ENCODE peak calls at places on chromosome 3, in nine cellular contexts. Q is stomach, Y is A549, E is ovary, O is suprapubic skin, N is K562, C is GM12878, D is esophagus muscularis mucosa, J is sigmoid colon. Z is an unnamed sample.

GRCh38 chr3:38616111-38616510 is 33.4 kb downstream of the SCN5A start:
- DNase-seq in E (no peak), D (no peak), C (no peak), J (no peak), Y (no peak), N (no peak), O (no peak), Q (no peak), Z (no peak)

GRCh38 chr3:139617656-139618268 is 60.0 kb downstream of the NMNAT3 start:
- DNase-seq in D (no peak), J (no peak), E (no peak), N (no peak), O (no peak), Q (no peak), C (no peak), Y (no peak), Z (no peak)

GRCh38 chr3:113659121-113659531 is 37.3 kb downstream of the USF3 start:
- DNase-seq in Y (no peak), O (no peak), N (no peak), C (no peak), J (no peak), Q (no peak), E (no peak), D (no peak), Z (no peak)

GRCh38 chr3:25557641-25558040 is 107.1 kb downstream of the TOP2B start:
- DNase-seq in J (no peak), N (no peak), Y (no peak), D (no peak), E (no peak), C (no peak), O (no peak), Q (no peak), Z (no peak)

GRCh38 chr3:25002052-25002451 is 426.0 kb upstream of the RARB start:
- DNase-seq in Y (no peak), O (no peak), E (no peak), D (no peak), Q (no peak), C (no peak), N (no peak), J (no peak), Z (no peak)

GRCh38 chr3:139491966-139492365 is 15.7 kb upstream of the RBP2 start:
- DNase-seq in E (no peak), Y (no peak), J (no peak), O (no peak), Q (no peak), D (no peak), N (no peak), C (no peak), Z (no peak)

GRCh38 chr3:122890077-122890484 is 95.2 kb downstream of the SLC49A4 start:
- DNase-seq in J (peak), E (no peak), C (peak), N (no peak), Q (no peak), D (no peak), Y (no peak), O (no peak), Z (peak)

GRCh38 chr3:11356269-11356668 is 84.1 kb downstream of the ATG7 start:
- DNase-seq in Q (no peak), D (no peak), C (no peak), O (no peak), J (no peak), Y (no peak), E (no peak), N (no peak), Z (no peak)

GRCh38 chr3:12707425-12707824 is 43.5 kb upstream of the RAF1 start:
- DNase-seq in D (no peak), Q (no peak), O (no peak), J (no peak), Y (no peak), E (no peak), C (no peak), N (peak), Z (no peak)

GRCh38 chr3:9916734-9917680 is at the start of gene IL17RC:
- DNase-seq in C (no peak), J (peak), Q (peak), Y (peak), O (peak), E (peak), D (peak), N (peak), Z (peak)

GRCh38 chr3:3071136-3071535 is 39.0 kb downstream of the IL5RA start:
- DNase-seq in J (no peak), N (no peak), C (no peak), E (no peak), Q (no peak), O (no peak), D (no peak), Y (no peak), Z (no peak)

GRCh38 chr3:183536238-183536880 is 19.1 kb downstream of the KLHL6 start:
- DNase-seq in N (no peak), J (no peak), O (no peak), Y (no peak), E (no peak), D (no peak), C (peak), Q (no peak), Z (peak)

GRCh38 chr3:53833053-53833645 is 13.1 kb downstream of the CHDH start:
- DNase-seq in D (no peak), O (peak), Q (peak), J (peak), N (peak), E (no peak), C (no peak), Y (no peak), Z (no peak)

GRCh38 chr3:169148448-169149348 is 514.8 kb downstream of the MECOM start:
- DNase-seq in E (no peak), C (no peak), J (no peak), O (no peak), Q (peak), Y (no peak), D (no peak), N (peak), Z (no peak)

GRCh38 chr3:112293368-112294321 is at the start of gene SLC9C1:
- DNase-seq in Y (peak), E (peak), N (peak), O (no peak), D (no peak), Q (no peak), J (no peak), C (peak), Z (peak)
- H3K4me3 ChIP-seq in Y (peak), E (peak), N (no peak), O (peak), D (peak), Q (peak), J (peak), C (peak), Z (peak)

GRCh38 chr3:150094150-150094932 is 123.6 kb upstream of the PFN2 start:
- DNase-seq in Q (no peak), D (no peak), E (no peak), Y (no peak), O (no peak), N (no peak), J (no peak), C (no peak), Z (no peak)
- TF ChIP-seq EP300 in Q (no peak), D (no peak), E (no peak), Y (no peak), O (no peak), N (no peak), J (no peak), C (no peak), Z (no peak)

DNA sequence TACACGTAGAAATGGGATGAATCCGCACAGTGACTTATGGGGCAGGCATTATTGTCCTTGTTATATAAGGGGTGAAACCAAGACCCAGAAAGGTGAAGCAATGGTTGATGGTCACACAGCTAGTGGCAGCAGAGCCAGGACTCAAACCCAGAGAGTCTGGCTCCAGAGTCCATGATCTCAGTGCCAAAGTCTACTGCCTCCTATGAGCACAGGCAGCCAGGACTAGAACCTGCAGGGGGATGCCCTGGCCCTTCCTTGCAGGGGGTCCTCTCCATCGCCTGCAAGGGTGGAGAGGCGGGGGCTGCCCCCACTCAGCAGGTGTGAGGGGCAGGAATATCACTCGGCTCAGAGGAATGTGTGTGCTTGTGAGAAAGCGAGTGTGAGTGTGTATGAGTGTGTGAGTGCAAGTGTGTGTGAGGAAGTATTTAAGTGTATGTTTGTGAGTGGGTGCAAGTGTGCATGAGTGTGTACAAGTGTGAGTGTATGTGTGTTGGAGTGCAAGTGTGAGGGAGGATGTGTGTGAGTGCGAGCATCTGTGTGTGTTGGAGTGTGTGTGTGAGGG is 44.7 kb downstream of the UMPS start:
- DNase-seq in C (no peak), Q (no peak), J (no peak), E (no peak), N (no peak), O (no peak), Y (no peak), D (no peak), Z (no peak)
- H3K4me3 ChIP-seq in C (no peak), Q (no peak), J (no peak), E (no peak), N (no peak), O (no peak), Y (no peak), D (no peak), Z (no peak)

GRCh38 chr3:72338082-72338941 is 509.9 kb downstream of the SHQ1 start:
- DNase-seq in J (no peak), Y (peak), N (no peak), O (peak), D (no peak), C (no peak), E (no peak), Q (no peak), Z (no peak)
- TF ChIP-seq EP300 in J (no peak), Y (no peak), N (no peak), O (no peak), D (no peak), C (no peak), E (no peak), Q (no peak), Z (no peak)

DNA sequence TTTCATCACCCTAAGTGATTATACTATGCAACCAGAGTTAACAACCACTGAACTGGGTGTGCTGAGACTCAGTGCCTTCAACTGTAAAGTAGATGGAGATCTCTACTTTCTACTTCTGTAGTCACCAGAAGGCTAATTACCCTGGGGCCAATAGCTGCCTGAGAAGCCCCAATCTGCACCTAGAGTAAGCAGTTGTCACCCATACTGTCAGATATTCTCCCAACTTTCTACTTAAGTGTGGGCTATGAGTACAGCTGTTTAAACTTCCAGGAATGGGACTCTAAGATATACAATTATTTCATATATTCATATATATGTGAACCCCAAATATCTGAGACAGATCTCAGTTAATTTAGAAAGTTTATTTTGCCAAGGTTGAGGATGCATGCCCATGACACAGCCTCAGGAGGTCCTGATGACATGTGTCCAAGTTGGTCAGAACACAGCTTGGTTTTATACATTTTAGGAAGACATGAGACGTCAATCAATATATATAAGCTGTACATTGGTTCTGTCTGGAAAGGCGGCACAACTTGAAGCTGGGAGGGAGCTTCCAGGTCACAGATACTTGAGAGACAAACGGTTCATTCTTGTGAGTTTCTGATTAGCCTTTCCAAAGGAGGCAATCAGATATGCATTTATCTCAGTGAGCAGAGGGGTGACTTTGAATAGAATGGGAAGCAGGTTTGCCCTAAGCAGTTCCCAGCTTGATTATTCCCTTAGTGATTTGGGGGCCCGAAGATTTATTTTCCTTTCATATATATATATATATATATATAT is 41.9 kb downstream of the CCNL1 start:
- DNase-seq in N (no peak), Y (no peak), J (no peak), C (no peak), D (no peak), Q (no peak), E (no peak), O (no peak), Z (no peak)
- H3K4me3 ChIP-seq in N (no peak), Y (no peak), J (no peak), C (no peak), D (no peak), Q (no peak), E (no peak), O (no peak), Z (no peak)

DNA sequence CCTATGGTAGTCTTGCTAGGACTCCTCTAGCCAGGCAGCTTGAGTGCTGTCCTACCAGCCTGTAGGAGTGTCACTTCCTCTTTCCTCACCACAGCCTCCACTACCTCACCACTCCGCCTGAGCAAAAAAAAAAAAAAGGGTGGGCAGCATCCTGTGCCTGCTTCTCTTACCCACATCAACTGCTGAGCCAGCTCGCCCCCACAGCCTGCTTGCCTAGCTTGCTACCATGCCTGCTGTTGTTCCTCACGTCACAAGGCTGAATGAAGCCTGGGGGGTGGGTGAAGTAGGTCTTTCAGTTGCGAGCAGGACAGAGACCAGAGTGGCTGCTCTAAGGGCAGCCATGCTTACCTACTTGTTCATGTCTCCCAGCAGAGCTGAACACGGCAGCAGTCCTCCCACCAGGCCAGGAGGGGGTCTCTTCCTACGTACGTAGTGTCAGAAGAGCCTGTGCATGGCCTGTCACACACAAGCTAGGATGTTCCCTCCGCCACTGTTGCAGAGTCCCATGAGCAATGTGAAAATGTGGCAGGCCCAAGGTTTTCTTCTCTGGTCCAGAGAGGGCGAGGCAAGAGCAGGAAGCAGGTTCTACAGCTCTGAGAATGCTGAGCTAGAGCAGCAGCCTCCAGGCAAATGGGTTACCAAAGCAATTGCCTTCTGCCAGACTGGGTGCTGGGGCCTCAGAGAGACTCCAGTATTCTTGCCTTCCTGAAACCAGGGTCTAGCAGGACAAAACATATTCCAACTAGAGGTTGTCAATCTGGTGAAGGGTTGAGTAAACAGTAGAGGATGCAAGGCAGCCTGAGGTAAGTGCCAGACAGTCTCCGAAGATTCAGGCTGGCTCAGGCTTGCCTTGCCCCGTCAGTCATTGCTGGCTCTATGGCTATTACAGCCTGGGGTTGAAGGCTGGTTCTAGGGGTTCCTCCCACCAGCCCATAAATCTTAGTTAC is 8.0 kb downstream of the PPM1M start:
- DNase-seq in Q (peak), D (no peak), Y (no peak), N (no peak), E (no peak), C (peak), O (no peak), J (no peak), Z (peak)
- TF ChIP-seq EP300 in Q (no peak), D (no peak), Y (no peak), N (no peak), E (no peak), C (peak), O (no peak), J (no peak), Z (no peak)

DNA sequence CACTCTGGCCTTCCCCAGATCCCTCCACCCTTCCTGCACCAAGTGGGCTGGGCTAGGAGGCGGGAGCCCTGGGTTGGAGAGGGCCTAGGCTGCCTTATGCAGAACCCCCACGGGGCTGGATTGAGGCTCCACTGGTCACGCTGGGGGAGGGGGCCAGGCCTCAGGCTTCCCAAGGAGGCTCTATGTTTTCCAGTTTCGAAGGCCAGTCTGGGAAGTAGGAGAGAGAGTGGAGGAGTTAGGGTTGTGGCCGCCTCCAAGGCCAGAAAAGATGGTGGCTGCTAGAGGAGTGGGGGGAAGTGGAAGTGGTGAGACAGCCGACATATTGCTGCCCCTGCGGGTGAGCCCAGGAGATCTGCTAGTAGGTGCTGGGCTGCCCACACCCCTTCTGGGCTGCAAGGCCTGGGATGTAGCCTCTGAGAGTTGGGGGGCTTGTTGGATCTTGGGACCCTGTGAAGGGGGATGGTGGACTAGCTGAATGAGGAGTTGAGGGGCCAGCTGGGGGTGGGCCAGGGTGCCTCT is 1.2 kb downstream of the GNAI2 start:
- DNase-seq in O (no peak), Q (no peak), E (no peak), D (no peak), Y (no peak), C (no peak), J (no peak), N (peak), Z (no peak)
- H3K4me3 ChIP-seq in O (peak), Q (peak), E (peak), D (peak), Y (peak), C (peak), J (peak), N (peak), Z (peak)

GRCh38 chr3:135989247-135989646 is 23.7 kb downstream of the PPP2R3A start:
- DNase-seq in O (no peak), C (no peak), E (no peak), D (no peak), J (no peak), Y (no peak), N (no peak), Q (no peak), Z (no peak)

GRCh38 chr3:135991621-135992020 is 26.1 kb downstream of the PPP2R3A start:
- DNase-seq in Y (no peak), E (no peak), N (no peak), D (no peak), O (no peak), Q (no peak), J (no peak), C (no peak), Z (no peak)

GRCh38 chr3:135992072-135992471 is 26.5 kb downstream of the PPP2R3A start:
- DNase-seq in N (no peak), J (no peak), Y (no peak), O (no peak), C (no peak), Q (no peak), D (no peak), E (no peak), Z (no peak)

GRCh38 chr3:135987647-135988046 is 22.1 kb downstream of the PPP2R3A start:
- DNase-seq in Q (no peak), O (no peak), J (no peak), D (no peak), N (no peak), C (no peak), Y (no peak), E (no peak), Z (no peak)

GRCh38 chr3:135990903-135991302 is 25.4 kb downstream of the PPP2R3A start:
- DNase-seq in D (no peak), Q (no peak), J (no peak), O (no peak), N (no peak), C (no peak), Y (no peak), E (no peak), Z (no peak)
- TF ChIP-seq EP300 in D (no peak), Q (no peak), J (no peak), O (no peak), N (no peak), C (no peak), Y (no peak), E (no peak), Z (no peak)

GRCh38 chr3:128619146-128619890 is 31.3 kb downstream of the RPN1 start:
- DNase-seq in D (no peak), Q (no peak), J (no peak), Y (no peak), N (no peak), E (no peak), O (no peak), C (no peak), Z (no peak)
- H3K4me3 ChIP-seq in D (peak), Q (no peak), J (no peak), Y (no peak), N (no peak), E (no peak), O (no peak), C (no peak), Z (no peak)

DNA sequence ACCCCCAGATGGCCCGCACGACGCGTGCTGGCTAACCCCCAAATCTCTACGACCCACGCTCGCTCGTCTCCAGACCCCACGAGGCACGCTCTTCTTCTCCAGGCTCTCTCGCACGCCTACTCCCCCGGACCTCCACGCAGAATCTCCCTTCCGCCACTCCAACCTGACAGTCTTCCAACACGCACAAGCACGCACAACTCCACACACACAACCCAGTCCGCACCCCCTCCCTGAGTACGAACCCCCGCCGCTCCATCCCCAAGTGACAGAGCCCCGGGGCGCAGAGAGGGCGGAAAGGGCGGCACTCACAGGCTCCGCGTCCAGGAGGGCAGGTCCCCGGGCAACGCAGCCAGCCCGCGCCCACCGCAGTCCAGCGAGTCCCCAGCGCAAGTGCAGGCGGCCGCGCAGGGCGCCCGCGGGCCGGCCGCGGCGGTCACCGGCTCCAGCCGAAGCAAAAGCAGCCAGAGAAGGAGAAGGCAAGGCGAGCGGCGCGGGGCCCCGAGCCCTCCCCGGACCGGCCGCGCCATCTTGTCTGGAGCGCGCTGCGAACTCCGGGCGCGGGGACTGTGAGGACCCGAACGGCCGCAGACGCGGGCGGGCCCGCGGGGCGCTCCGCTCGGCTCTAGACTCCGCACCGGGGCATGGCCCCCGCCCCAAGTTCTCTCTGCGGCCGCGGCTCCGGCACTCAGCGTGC is 794 bp downstream of the LRIG1 start:
- DNase-seq in C (no peak), O (peak), J (peak), E (peak), Q (peak), Y (peak), D (no peak), N (peak), Z (peak)
- TF ChIP-seq EP300 in C (no peak), O (no peak), J (no peak), E (no peak), Q (no peak), Y (no peak), D (no peak), N (no peak), Z (no peak)

Z was measured in transverse colon.